ENCODE peak calls at places on chromosome 2, in seven cellular contexts. O is AML-193, D is skeletal muscle cell, P is ELF-1, C is dorsolateral prefrontal cortex, U is HFF-Myc, H is SJSA1. W is an unnamed sample.

GRCh38 chr2:228839506-228839905 is 431.6 kb downstream of the PID1 start:
- DNase-seq in O (no peak), D (no peak), P (no peak), C (no peak), U (no peak), H (no peak), W (no peak)

GRCh38 chr2:128413718-128414341 is 95.2 kb upstream of the HS6ST1 start:
- DNase-seq in O (no peak), D (no peak), P (peak; percentile 50), C (no peak), U (no peak), H (no peak), W (peak; percentile 27)

GRCh38 chr2:17790539-17790938 is 25.7 kb upstream of the MSGN1 start:
- DNase-seq in O (no peak), D (no peak), P (no peak), C (no peak), U (no peak), H (no peak), W (no peak)

GRCh38 chr2:105866439-105867170 is 121.9 kb downstream of the NCK2 start:
- DNase-seq in O (no peak), D (peak; percentile 32), P (no peak), C (no peak), U (no peak), H (peak; percentile 51), W (peak; percentile 9)

GRCh38 chr2:97901862-97902261 is 93.9 kb downstream of the TMEM131 start:
- DNase-seq in O (no peak), D (no peak), P (no peak), C (no peak), U (no peak), H (no peak), W (no peak)

GRCh38 chr2:199488772-199489400 is 31.1 kb upstream of the SATB2 start:
- DNase-seq in O (peak; percentile 34), D (peak; percentile 9), P (peak; percentile 88), C (no peak), U (peak; percentile 35), H (peak; percentile 57), W (peak; percentile 90)

GRCh38 chr2:134360750-134361487 is 107.0 kb downstream of the MGAT5 start:
- DNase-seq in O (no peak), D (no peak), P (no peak), C (peak; percentile 78), U (no peak), H (no peak), W (no peak)

GRCh38 chr2:200306719-200306968 is 151 bp downstream of the SPATS2L start:
- DNase-seq in O (no peak), D (no peak), P (no peak), C (no peak), U (no peak), H (no peak), W (no peak)

GRCh38 chr2:166513952-166514351 is 19.9 kb upstream of the SCN7A start:
- DNase-seq in O (no peak), D (no peak), P (no peak), C (no peak), U (no peak), H (no peak), W (no peak)

GRCh38 chr2:19580264-19580663 is 221.8 kb upstream of the OSR1 start:
- DNase-seq in O (no peak), D (no peak), P (no peak), C (no peak), U (no peak), H (no peak), W (no peak)

GRCh38 chr2:235709124-235709813 is 215.4 kb downstream of the AGAP1 start:
- DNase-seq in O (no peak), D (no peak), P (no peak), C (no peak), U (no peak), H (peak; percentile 50), W (no peak)

GRCh38 chr2:197113221-197113831 is 186.8 kb upstream of the PGAP1 start:
- DNase-seq in O (peak; percentile 37), D (no peak), P (no peak), C (no peak), U (no peak), H (no peak), W (peak; percentile 93)

GRCh38 chr2:224584768-224585204 is 377 bp downstream of the CUL3 start:
- DNase-seq in O (peak; percentile 28), D (no peak), P (no peak), C (peak; percentile 42), U (no peak), H (no peak), W (no peak)

GRCh38 chr2:45664635-45665269 is 13.3 kb downstream of the PRKCE start:
- DNase-seq in O (no peak), D (no peak), P (no peak), C (no peak), U (no peak), H (no peak), W (no peak)

GRCh38 chr2:217069263-217070042 is 209.6 kb upstream of the TNP1 start:
- DNase-seq in O (no peak), D (no peak), P (no peak), C (no peak), U (no peak), H (no peak), W (no peak)

GRCh38 chr2:63048367-63049171 is 2.1 kb upstream of the OTX1 start:
- DNase-seq in O (no peak), D (no peak), P (peak; percentile 76), C (no peak), U (no peak), H (no peak), W (no peak)

GRCh38 chr2:1887106-1887505 is 142.8 kb upstream of the PXDN start:
- DNase-seq in O (no peak), D (no peak), P (no peak), C (no peak), U (no peak), H (no peak), W (no peak)

GRCh38 chr2:72695676-72696075 is 130.2 kb downstream of the EXOC6B start:
- DNase-seq in O (no peak), D (no peak), P (no peak), C (no peak), U (no peak), H (no peak), W (no peak)